ENCODE peak calls at places on chromosomes 16 and 17, in nine cellular contexts. G is HCT116; H is activated T-helper 9 cell treated with anti-CD3 and anti-CD28 coated beads, Interleukin-2, amount 50 U/mL, for 16 hours; F is RWPE1; R is amygdala; Q is effector memory CD8-positive, alpha-beta T cell; L is MM.1S; A is type B pancreatic cell; J is AML-193. C is an unnamed sample.

GRCh38 chr17:47999612-48000011 is 28.7 kb downstream of the CDK5RAP3 start:
- DNase-seq in L (no peak), J (no peak), A (no peak), R (no peak), Q (no peak), F (peak; percentile 14), H (no peak), G (no peak), C (no peak)

GRCh38 chr17:6894206-6894528 is 62.6 kb upstream of the TEKT1 start:
- DNase-seq in F (no peak), G (no peak), H (no peak), L (no peak), R (no peak), A (no peak), Q (no peak), J (no peak), C (no peak)

GRCh38 chr17:13393841-13394710 is 207.7 kb downstream of the HS3ST3A1 start:
- DNase-seq in H (no peak), Q (no peak), L (no peak), J (no peak), R (no peak), G (no peak), F (peak; percentile 48), A (no peak), C (no peak)

GRCh38 chr17:17042851-17043667 is 802 bp downstream of the MPRIP start:
- DNase-seq in Q (peak; percentile 18), F (peak; percentile 44), A (no peak), G (no peak), J (no peak), H (peak; percentile 14), L (peak; percentile 34), R (no peak), C (peak; percentile 41)

GRCh38 chr17:64641499-64641898 is 20.6 kb downstream of the SMURF2 start:
- DNase-seq in J (no peak), L (no peak), F (no peak), H (no peak), Q (no peak), R (no peak), A (no peak), G (no peak), C (no peak)

GRCh38 chr17:82101301-82101715 is 3.3 kb upstream of the FASN start:
- DNase-seq in F (no peak), G (no peak), L (no peak), R (no peak), J (no peak), A (no peak), Q (no peak), H (no peak), C (no peak)

GRCh38 chr17:14541714-14542113 is 240.8 kb downstream of the HS3ST3B1 start:
- DNase-seq in F (no peak), G (no peak), Q (no peak), A (no peak), L (no peak), R (no peak), J (no peak), H (no peak), C (no peak)

GRCh38 chr16:11138769-11139623 is 117.0 kb downstream of the SOCS1 start:
- DNase-seq in A (no peak), H (no peak), R (no peak), G (no peak), Q (no peak), F (no peak), L (no peak), J (no peak), C (peak; percentile 67)

GRCh38 chr17:66541461-66542182 is 239.2 kb downstream of the PRKCA start:
- DNase-seq in R (peak; percentile 16), J (no peak), Q (no peak), F (no peak), A (no peak), G (no peak), L (peak; percentile 72), H (no peak), C (no peak)

GRCh38 chr17:68343976-68344375 is 52.7 kb downstream of the ARSG start:
- DNase-seq in H (no peak), F (no peak), R (no peak), G (no peak), J (peak; percentile 96), Q (no peak), L (no peak), A (no peak), C (no peak)

GRCh38 chr16:14324581-14324980 is 253.5 kb downstream of the MRTFB start:
- DNase-seq in F (no peak), J (no peak), Q (no peak), A (no peak), G (no peak), H (no peak), L (no peak), R (no peak), C (peak; percentile 70)

C was measured in PC-9.